ENCODE peak calls at places on chromosomes 13 and 19, in seven cellular contexts. H is tibial nerve, B is MCF 10A, W is GM03348, U is HS-27A, V is SHP77 treated with DMSO at 0.1 percent for 48 hours, A is NCI-H1105. J is an unnamed sample.

GRCh38 chr19:21321996-21322395 is 7.2 kb downstream of the ZNF708 start:
- DNase-seq in H (no peak), B (no peak), W (no peak), U (no peak), V (no peak), A (no peak), J (no peak)

GRCh38 chr19:35644987-35645679 is 3.0 kb upstream of the COX6B1 start:
- DNase-seq in H (peak), B (peak), W (peak), U (no peak), V (peak), A (peak), J (peak)

GRCh38 chr13:85137516-85137915 is 661.7 kb downstream of the SLITRK6 start:
- DNase-seq in H (no peak), B (no peak), W (no peak), U (no peak), V (no peak), A (no peak), J (no peak)

GRCh38 chr19:44807652-44808462 is 1.0 kb upstream of the BCAM start:
- DNase-seq in H (peak), B (peak), W (peak), U (peak), V (peak), A (no peak), J (peak)

GRCh38 chr13:93039131-93039530 is 187.5 kb upstream of the GPC6 start:
- DNase-seq in H (no peak), B (no peak), W (peak), U (no peak), V (no peak), A (no peak), J (no peak)

GRCh38 chr13:46622013-46622917 is 69.3 kb downstream of the LRCH1 start:
- DNase-seq in H (no peak), B (no peak), W (no peak), U (no peak), V (no peak), A (no peak), J (no peak)

GRCh38 chr13:23671902-23672301 is 101.7 kb downstream of the TNFRSF19 start:
- DNase-seq in H (no peak), B (peak), W (no peak), U (no peak), V (peak), A (no peak), J (no peak)

GRCh38 chr19:1251503-1252220 is 3.3 kb downstream of the MIDN start:
- DNase-seq in H (no peak), B (no peak), W (no peak), U (no peak), V (no peak), A (no peak), J (no peak)

GRCh38 chr13:29270536-29271045 is 324.9 kb downstream of the SLC7A1 start:
- DNase-seq in H (no peak), B (no peak), W (no peak), U (no peak), V (no peak), A (no peak), J (no peak)

GRCh38 chr19:15836345-15836594 is 20.8 kb upstream of the OR10H1 start:
- DNase-seq in H (peak), B (no peak), W (no peak), U (no peak), V (no peak), A (no peak), J (no peak)

GRCh38 chr13:19185865-19186645 is 4.4 kb upstream of the TUBA3C start:
- DNase-seq in H (no peak), B (no peak), W (no peak), U (no peak), V (no peak), A (no peak), J (no peak)

GRCh38 chr19:3945838-3946237 is 13.0 kb downstream of the NMRK2 start:
- DNase-seq in H (no peak), B (peak), W (peak), U (no peak), V (no peak), A (no peak), J (no peak)

GRCh38 chr19:10339977-10340376 is 553 bp upstream of the ICAM3 start:
- DNase-seq in H (no peak), B (no peak), W (no peak), U (no peak), V (no peak), A (no peak), J (no peak)

GRCh38 chr13:39490136-39490535 is 112.9 kb downstream of the LHFPL6 start:
- DNase-seq in H (no peak), B (no peak), W (no peak), U (no peak), V (no peak), A (no peak), J (no peak)

GRCh38 chr19:49662011-49662410 is 3.6 kb downstream of the IRF3 start:
- DNase-seq in H (no peak), B (no peak), W (no peak), U (no peak), V (no peak), A (no peak), J (no peak)

GRCh38 chr19:19538077-19538764 is at the start of gene CILP2:
- DNase-seq in H (no peak), B (no peak), W (peak), U (no peak), V (no peak), A (peak), J (peak)

GRCh38 chr19:9936151-9937000 is at the start of gene OLFM2:
- DNase-seq in H (no peak), B (no peak), W (no peak), U (no peak), V (no peak), A (peak), J (no peak)

GRCh38 chr13:110244926-110245325 is 62.0 kb downstream of the COL4A1 start:
- DNase-seq in H (no peak), B (no peak), W (no peak), U (no peak), V (no peak), A (no peak), J (no peak)

GRCh38 chr13:81017525-81018152 is 676.7 kb upstream of the SPRY2 start:
- DNase-seq in H (no peak), B (peak), W (peak), U (peak), V (peak), A (peak), J (no peak)

J was measured in colonic mucosa.